ENCODE peak calls at places on chromosomes 2 and 18, in seven cellular contexts. Q is NCI-H1105, F is NCI-H510A, N is NCI-H774, A is foreskin fibroblast, W is GM20000, D is AG09319. L is an unnamed sample.

GRCh38 chr2:227472265-227473018 is 486 bp downstream of the AGFG1 start:
- DNase-seq in D (no peak), W (peak; percentile 82), N (peak; percentile 36), F (peak; percentile 37), Q (no peak), A (no peak), L (no peak)

GRCh38 chr18:39732918-39733317 is 2167.3 kb upstream of the CELF4 start:
- DNase-seq in F (no peak), N (no peak), D (no peak), Q (no peak), A (no peak), W (no peak), L (no peak)

GRCh38 chr2:166193446-166193845 is 65.6 kb upstream of the SCN1A start:
- DNase-seq in F (no peak), D (no peak), Q (no peak), A (no peak), N (no peak), W (no peak), L (no peak)

GRCh38 chr18:44725300-44726096 is 44.8 kb downstream of the SETBP1 start:
- DNase-seq in N (no peak), A (peak; percentile 73), D (no peak), W (peak; percentile 56), Q (no peak), F (no peak), L (no peak)

GRCh38 chr2:159118859-159119510 is 150.5 kb downstream of the TANC1 start:
- DNase-seq in N (no peak), W (no peak), Q (no peak), A (no peak), D (no peak), F (no peak), L (no peak)

GRCh38 chr2:122610948-122611609 is 855.6 kb downstream of the TSN start:
- DNase-seq in W (no peak), N (no peak), F (no peak), Q (no peak), D (no peak), A (no peak), L (no peak)

GRCh38 chr2:70116936-70117554 is 29.8 kb downstream of the PCBP1 start:
- DNase-seq in Q (no peak), W (no peak), F (no peak), A (no peak), N (no peak), D (no peak), L (no peak)

GRCh38 chr18:72155327-72155726 is 388.8 kb downstream of the CBLN2 start:
- DNase-seq in W (no peak), F (no peak), N (no peak), Q (peak; percentile 57), D (no peak), A (peak; percentile 18), L (peak; percentile 7)

GRCh38 chr18:59383831-59384230 is 24.8 kb upstream of the LMAN1 start:
- DNase-seq in A (no peak), D (no peak), N (peak; percentile 54), Q (peak; percentile 91), F (peak; percentile 82), W (no peak), L (no peak)

GRCh38 chr2:119279666-119280065 is 56.0 kb downstream of the STEAP3 start:
- DNase-seq in Q (no peak), W (no peak), F (no peak), N (no peak), D (no peak), A (no peak), L (no peak)

GRCh38 chr2:118905206-118905605 is 36.8 kb upstream of the MARCO start:
- DNase-seq in F (no peak), D (no peak), A (no peak), Q (no peak), W (no peak), N (no peak), L (no peak)

GRCh38 chr18:35005963-35006577 is 35.1 kb upstream of the MAPRE2 start:
- DNase-seq in N (peak; percentile 42), A (peak; percentile 82), D (no peak), W (peak; percentile 45), Q (peak; percentile 50), F (peak; percentile 44), L (peak; percentile 36)

GRCh38 chr18:33673689-33674088 is 95.7 kb downstream of the ASXL3 start:
- DNase-seq in N (no peak), F (no peak), W (no peak), D (no peak), A (no peak), Q (no peak), L (no peak)

GRCh38 chr2:196702641-196703040 is 63.1 kb downstream of the CCDC150 start:
- DNase-seq in D (no peak), Q (no peak), F (no peak), N (no peak), W (no peak), A (no peak), L (no peak)

GRCh38 chr2:78992451-78992806 is 33.1 kb upstream of the REG3G start:
- DNase-seq in F (no peak), D (no peak), N (peak; percentile 11), Q (no peak), W (no peak), A (no peak), L (no peak)

GRCh38 chr18:62037989-62038778 is 145.4 kb upstream of the RNF152 start:
- DNase-seq in A (peak; percentile 63), D (no peak), Q (no peak), F (no peak), N (no peak), W (no peak), L (no peak)

GRCh38 chr18:62183578-62184195 is 3.2 kb downstream of the PIGN start:
- DNase-seq in D (no peak), F (no peak), A (peak; percentile 73), W (peak; percentile 27), N (peak; percentile 37), Q (peak; percentile 50), L (no peak)

GRCh38 chr18:76380791-76381405 is 114.1 kb downstream of the ZNF516 start:
- DNase-seq in F (no peak), Q (no peak), A (peak; percentile 57), W (no peak), N (no peak), D (no peak), L (no peak)

GRCh38 chr18:50638623-50639398 is 78.9 kb downstream of the MAPK4 start:
- DNase-seq in D (no peak), N (no peak), A (no peak), W (no peak), Q (peak; percentile 49), F (peak; percentile 62), L (no peak)

GRCh38 chr18:74234326-74235171 is 57.2 kb downstream of the CYB5A start:
- DNase-seq in Q (no peak), D (no peak), A (peak; percentile 77), W (no peak), N (no peak), F (no peak), L (no peak)

GRCh38 chr2:207504513-207505171 is 25.1 kb upstream of the CREB1 start:
- DNase-seq in N (no peak), Q (no peak), A (peak; percentile 75), F (no peak), W (no peak), D (no peak), L (no peak)

GRCh38 chr18:68284236-68284635 is 430.7 kb downstream of the TMX3 start:
- DNase-seq in W (no peak), F (no peak), D (no peak), Q (no peak), N (no peak), A (no peak), L (no peak)

GRCh38 chr2:33209976-33210375 is 263.2 kb downstream of the LTBP1 start:
- DNase-seq in W (no peak), Q (no peak), D (no peak), F (no peak), N (no peak), A (peak; percentile 70), L (no peak)

L was measured in DMS153.